ENCODE peak calls at places on chromosomes 4 and X, in six cellular contexts. B, T, G, R, W and U are unnamed samples.

GRCh38 chr4:17494258-17494657 is 17.6 kb downstream of the QDPR start:
- DNase-seq in R (peak; percentile 55), G (no peak), W (no peak), T (no peak), B (no peak), U (no peak)

GRCh38 chr4:186854256-186854655 is 130.6 kb upstream of the FAT1 start:
- DNase-seq in B (no peak), R (no peak), T (no peak), W (no peak), G (no peak), U (no peak)

GRCh38 chrX:12709047-12709446 is 82.2 kb upstream of the PRPS2 start:
- DNase-seq in B (no peak), T (no peak), W (no peak), G (no peak), R (no peak), U (no peak)

GRCh38 chr4:123479944-123480343 is 83.3 kb downstream of the SPRY1 start:
- DNase-seq in G (peak; percentile 95), B (no peak), W (no peak), R (no peak), T (no peak), U (no peak)

GRCh38 chr4:12036450-12036849 is 607.8 kb upstream of the HS3ST1 start:
- DNase-seq in T (no peak), G (no peak), R (no peak), B (no peak), W (no peak), U (no peak)

GRCh38 chr4:19774690-19775256 is 476.9 kb upstream of the SLIT2 start:
- DNase-seq in W (no peak), B (no peak), T (no peak), R (no peak), G (no peak), U (no peak)

GRCh38 chr4:5256416-5256815 is 205.1 kb downstream of the STK32B start:
- DNase-seq in B (no peak), W (no peak), G (no peak), T (no peak), R (no peak), U (no peak)

GRCh38 chr4:83961575-83961974 is 425.7 kb downstream of the GPAT3 start:
- DNase-seq in R (no peak), G (no peak), B (no peak), T (no peak), W (no peak), U (no peak)

GRCh38 chrX:30910124-30910860 is 21.2 kb upstream of the TAB3 start:
- DNase-seq in B (no peak), W (no peak), R (peak; percentile 38), G (no peak), T (no peak), U (no peak)

GRCh38 chr4:127604949-127605709 is 27.6 kb upstream of the INTU start:
- DNase-seq in W (peak; percentile 64), T (no peak), G (peak; percentile 29), B (peak; percentile 33), R (no peak), U (peak; percentile 33)

GRCh38 chr4:7086384-7086783 is 18.5 kb upstream of the GRPEL1 start:
- DNase-seq in T (no peak), R (no peak), W (no peak), B (no peak), G (no peak), U (no peak)

GRCh38 chr4:102334624-102335023 is 10.7 kb downstream of the SLC39A8 start:
- DNase-seq in T (no peak), R (no peak), G (no peak), B (no peak), W (no peak), U (no peak)

GRCh38 chrX:103845165-103845653 is 13.2 kb upstream of the RAB9B start:
- DNase-seq in B (peak; percentile 38), R (peak; percentile 32), W (peak; percentile 29), T (peak; percentile 33), G (peak; percentile 10), U (peak; percentile 49)

GRCh38 chr4:25092139-25092538 is 61.4 kb upstream of the LGI2 start:
- DNase-seq in T (no peak), W (no peak), B (no peak), R (no peak), G (no peak), U (no peak)

GRCh38 chr4:154618708-154619315 is 6.4 kb upstream of the FGG start:
- DNase-seq in T (peak; percentile 21), W (peak; percentile 27), B (peak; percentile 51), G (peak; percentile 80), R (no peak), U (peak; percentile 39)

GRCh38 chrX:97065973-97066372 is 182.3 kb downstream of the RPA4 start:
- DNase-seq in T (no peak), B (no peak), G (no peak), W (no peak), R (no peak), U (no peak)

GRCh38 chr4:118076958-118077766 is 42.9 kb downstream of the NDST3 start:
- DNase-seq in G (peak; percentile 31), B (peak; percentile 32), W (no peak), R (no peak), T (no peak), U (peak; percentile 24)

GRCh38 chrX:85379174-85379907 is at the start of gene POF1B:
- DNase-seq in R (no peak), G (no peak), W (no peak), T (peak; percentile 23), B (no peak), U (no peak)

DNA sequence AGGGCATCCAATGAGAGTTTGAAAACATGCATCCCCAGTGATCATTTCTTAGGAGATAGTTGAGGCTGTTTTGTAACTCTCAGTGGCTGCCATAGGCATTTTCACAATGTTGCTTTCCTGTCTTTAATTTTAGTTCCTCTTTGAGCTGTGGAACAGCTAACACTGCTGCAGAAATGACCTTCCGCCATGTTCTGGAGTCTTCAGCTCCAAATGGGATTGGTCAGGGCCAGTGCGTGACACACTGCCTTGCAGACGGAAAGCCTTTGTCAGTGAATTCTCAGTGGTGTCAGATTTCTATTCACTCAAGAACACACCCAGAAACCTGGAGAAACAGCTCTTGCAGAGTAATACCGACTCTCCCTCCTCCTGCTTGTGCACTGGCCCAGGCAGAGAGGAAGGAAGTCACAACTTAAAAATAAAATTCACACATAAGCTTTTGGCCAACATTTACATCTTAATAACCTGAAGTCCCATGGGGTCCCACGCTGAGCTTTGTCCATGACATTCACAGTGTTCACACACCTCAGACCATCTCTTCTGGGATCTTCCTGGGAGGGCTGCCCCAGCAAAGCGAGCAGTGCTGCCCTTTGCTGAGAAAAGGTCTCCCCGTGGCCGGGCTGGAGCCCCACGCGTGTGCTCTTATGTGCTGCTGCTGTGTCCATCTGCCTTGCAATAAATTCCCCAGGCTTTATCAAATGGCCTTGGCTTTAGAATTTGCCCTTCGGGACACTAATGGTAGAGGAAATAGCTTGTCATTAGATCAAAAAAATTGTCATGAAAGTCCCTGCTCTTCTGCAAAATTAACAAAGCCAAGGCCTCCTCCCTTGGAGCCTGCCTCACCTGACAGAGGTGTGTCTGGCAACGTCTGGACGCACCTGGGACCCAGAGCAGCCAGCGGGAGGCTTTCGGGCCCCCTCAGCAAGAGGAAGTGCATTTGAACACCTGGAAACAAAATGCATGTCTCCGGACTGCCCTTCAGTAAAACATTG is 126.8 kb downstream of the IRF2 start:
- DNase-seq in G (no peak), R (peak; percentile 61), B (no peak), T (peak; percentile 97), W (no peak), U (no peak)
- TF ChIP-seq YY1 in G (no peak), R (peak; percentile 69), B (no peak), T (peak; percentile 93), W (peak; percentile 88), U (no peak)

DNA sequence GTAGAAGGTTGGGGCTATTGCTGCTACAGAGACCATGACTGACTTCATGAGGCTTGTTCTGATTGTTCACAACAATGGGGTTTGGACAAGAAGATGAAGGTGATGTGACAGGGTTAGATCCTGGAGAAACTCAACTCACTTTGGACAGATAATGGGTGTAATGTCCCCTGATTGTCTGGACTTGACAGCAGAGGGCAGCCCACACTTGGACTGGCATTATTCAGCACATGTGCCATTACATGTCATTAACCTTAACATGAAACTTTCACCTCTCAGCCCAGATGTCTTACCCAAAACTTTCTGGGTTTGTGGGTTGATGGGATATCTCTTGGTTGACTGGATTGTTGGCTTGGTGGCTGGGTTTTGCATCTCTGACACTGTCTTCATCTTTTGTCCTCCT is 101.5 kb downstream of the MXRA5 start:
- DNase-seq in B (no peak), G (no peak), W (no peak), R (no peak), T (no peak), U (no peak)
- TF ChIP-seq CTCF in B (peak; percentile 12), G (no peak), W (no peak), R (no peak), T (no peak), U (peak; percentile 17)

DNA sequence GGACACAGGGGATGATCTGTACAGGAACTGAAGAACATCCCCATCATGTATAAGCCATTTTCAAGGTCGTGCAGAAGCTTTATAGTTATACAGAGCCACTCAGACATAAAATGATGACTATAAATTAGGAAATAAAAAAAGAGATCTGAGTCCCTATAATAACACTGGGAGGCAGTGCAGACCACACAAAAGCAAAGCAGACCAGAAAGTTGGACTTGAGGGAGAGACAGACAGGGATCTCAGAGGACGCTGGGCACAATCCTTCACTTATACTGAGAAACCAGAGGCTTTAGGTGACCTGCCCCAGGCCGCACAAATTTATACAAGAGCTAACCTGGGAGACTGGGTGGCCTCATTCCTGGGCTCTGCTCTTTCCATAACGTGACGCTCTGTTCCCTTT is 70.5 kb downstream of the HADH start:
- DNase-seq in G (peak; percentile 2), R (no peak), W (no peak), T (no peak), B (peak; percentile 41), U (peak; percentile 54)
- TF ChIP-seq YY1 in G (no peak), R (no peak), W (no peak), T (no peak), B (no peak), U (no peak)

GRCh38 chrX:43121637-43122036 is 343.7 kb upstream of the PPP1R2C start:
- DNase-seq in W (no peak), G (no peak), R (no peak), B (no peak), T (no peak), U (no peak)
- TF ChIP-seq CTCF in W (no peak), G (peak; percentile 9), R (no peak), B (no peak), T (peak; percentile 20), U (no peak)